ENCODE peak calls at places on chromosomes 16 and 17, in six cellular contexts. P, N, Y, I, V and R are unnamed samples.

GRCh38 chr17:59829217-59830006 is 63.3 kb downstream of the TUBD1 start:
- DNase-seq in P (peak; percentile 98), N (peak; percentile 94), Y (peak; percentile 77), I (peak; percentile 100), V (peak; percentile 96), R (peak; percentile 100)

GRCh38 chr17:74190807-74191206 is 12.7 kb upstream of the RPL38 start:
- DNase-seq in P (no peak), N (no peak), Y (no peak), I (peak; percentile 49), V (peak; percentile 40), R (no peak)

GRCh38 chr17:39244016-39244599 is 18.4 kb upstream of the STAC2 start:
- DNase-seq in P (no peak), N (peak; percentile 87), Y (no peak), I (no peak), V (no peak), R (no peak)

GRCh38 chr16:970379-970765 is 412 bp downstream of the LMF1 start:
- DNase-seq in P (no peak), N (no peak), Y (no peak), I (no peak), V (no peak), R (no peak)

GRCh38 chr16:81618661-81619060 is 160.4 kb upstream of the PLCG2 start:
- DNase-seq in P (no peak), N (no peak), Y (no peak), I (no peak), V (no peak), R (no peak)

GRCh38 chr16:24309222-24309905 is 53.2 kb downstream of the CACNG3 start:
- DNase-seq in P (peak; percentile 39), N (no peak), Y (no peak), I (peak; percentile 77), V (peak; percentile 9), R (peak; percentile 36)

GRCh38 chr17:79761894-79762570 is 15.9 kb upstream of the CBX2 start:
- DNase-seq in P (no peak), N (no peak), Y (no peak), I (no peak), V (no peak), R (no peak)

GRCh38 chr17:32992360-32993033 is 850 bp downstream of the SPACA3 start:
- DNase-seq in P (no peak), N (no peak), Y (peak; percentile 60), I (no peak), V (no peak), R (no peak)

GRCh38 chr16:17072104-17072503 is 398.7 kb downstream of the XYLT1 start:
- DNase-seq in P (peak; percentile 25), N (no peak), Y (no peak), I (no peak), V (no peak), R (no peak)

GRCh38 chr16:86491643-86492030 is 18.7 kb upstream of the FOXF1 start:
- DNase-seq in P (no peak), N (no peak), Y (no peak), I (no peak), V (no peak), R (no peak)

GRCh38 chr17:81514735-81515529 is 2.3 kb upstream of the ACTG1 start:
- DNase-seq in P (peak; percentile 82), N (peak; percentile 82), Y (peak; percentile 31), I (peak; percentile 89), V (peak; percentile 85), R (peak; percentile 71)

GRCh38 chr17:81517009-81517338 is 4.4 kb upstream of the ACTG1 start:
- DNase-seq in P (no peak), N (no peak), Y (no peak), I (no peak), V (no peak), R (no peak)

GRCh38 chr17:81517339-81518112 is 4.9 kb upstream of the ACTG1 start:
- DNase-seq in P (no peak), N (peak; percentile 94), Y (no peak), I (no peak), V (no peak), R (no peak)

GRCh38 chr17:81515530-81516041 is 3.0 kb upstream of the ACTG1 start:
- DNase-seq in P (no peak), N (no peak), Y (no peak), I (no peak), V (no peak), R (no peak)

DNA sequence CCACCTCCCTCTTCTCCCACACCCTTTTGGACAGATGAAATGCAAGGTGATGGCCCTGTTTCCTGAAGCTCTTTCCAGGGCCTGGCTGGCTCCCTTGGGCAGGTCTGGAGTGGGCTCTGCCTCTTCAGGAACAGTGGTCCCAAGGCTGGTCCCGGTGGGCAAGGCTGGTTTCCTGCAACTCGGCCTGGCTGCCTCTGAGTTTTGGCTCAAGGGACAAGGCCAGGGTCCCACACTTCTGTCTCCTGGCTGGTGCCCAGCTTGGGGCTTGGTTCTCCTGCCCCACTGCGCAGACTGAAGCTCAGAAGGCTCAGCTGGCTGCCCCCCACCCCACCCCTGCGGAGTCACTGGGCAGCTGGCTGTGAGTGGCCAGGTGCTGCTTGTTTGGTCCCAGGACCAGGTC is 3.8 kb upstream of the ACTG1 start:
- DNase-seq in P (no peak), N (no peak), Y (no peak), I (no peak), V (no peak), R (no peak)
- H4K20me1 ChIP-seq in P (peaks cover 51% of the 10 kb centered on the region), N (peaks cover 8% of the 10 kb centered on the region), Y (peaks cover 8% of the 10 kb centered on the region), I (peaks cover 11% of the 10 kb centered on the region), V (no peaks in the 10 kb centered on the region), R (peaks cover 9% of the 10 kb centered on the region)

GRCh38 chr16:22213236-22213635 is 7.2 kb downstream of the EEF2K start:
- DNase-seq in P (no peak), N (no peak), Y (no peak), I (no peak), V (no peak), R (no peak)

GRCh38 chr16:22216191-22216831 is 10.2 kb downstream of the EEF2K start:
- DNase-seq in P (peak; percentile 68), N (peak; percentile 65), Y (peak; percentile 52), I (no peak), V (peak; percentile 52), R (no peak)

GRCh38 chr16:22213801-22214200 is 7.7 kb downstream of the EEF2K start:
- DNase-seq in P (no peak), N (no peak), Y (no peak), I (no peak), V (no peak), R (no peak)

GRCh38 chr16:22214402-22214801 is 8.3 kb downstream of the EEF2K start:
- DNase-seq in P (no peak), N (no peak), Y (no peak), I (no peak), V (no peak), R (no peak)

GRCh38 chr16:22214893-22215292 is 8.8 kb downstream of the EEF2K start:
- DNase-seq in P (no peak), N (no peak), Y (peak; percentile 76), I (no peak), V (no peak), R (no peak)
- H4K20me1 ChIP-seq in P (peaks cover 51% of the 10 kb centered on the region), N (no peaks in the 10 kb centered on the region), Y (peaks cover 7% of the 10 kb centered on the region), I (peaks cover 6% of the 10 kb centered on the region), V (peaks cover 2% of the 10 kb centered on the region), R (no peaks in the 10 kb centered on the region)

GRCh38 chr16:2753523-2754020 is 1.1 kb downstream of the SRRM2 start:
- DNase-seq in P (no peak), N (peak; percentile 21), Y (no peak), I (no peak), V (no peak), R (no peak)
- H4K20me1 ChIP-seq in P (peaks cover 58% of the 10 kb centered on the region), N (peaks cover 35% of the 10 kb centered on the region), Y (peaks cover 30% of the 10 kb centered on the region), I (peaks cover 51% of the 10 kb centered on the region), V (peaks cover 10% of the 10 kb centered on the region), R (peaks cover 38% of the 10 kb centered on the region)

GRCh38 chr17:9957244-9957643 is 52.2 kb upstream of the RCVRN start:
- DNase-seq in P (no peak), N (no peak), Y (no peak), I (no peak), V (no peak), R (no peak)

GRCh38 chr17:9956474-9957131 is 51.5 kb upstream of the RCVRN start:
- DNase-seq in P (no peak), N (no peak), Y (no peak), I (no peak), V (no peak), R (no peak)

GRCh38 chr17:9948967-9949366 is 43.9 kb upstream of the RCVRN start:
- DNase-seq in P (no peak), N (no peak), Y (no peak), I (no peak), V (no peak), R (no peak)

GRCh38 chr17:9951803-9952202 is 46.7 kb upstream of the RCVRN start:
- DNase-seq in P (no peak), N (no peak), Y (no peak), I (no peak), V (no peak), R (no peak)
- H4K20me1 ChIP-seq in P (no peaks in the 10 kb centered on the region), N (no peaks in the 10 kb centered on the region), Y (no peaks in the 10 kb centered on the region), I (no peaks in the 10 kb centered on the region), V (no peaks in the 10 kb centered on the region), R (no peaks in the 10 kb centered on the region)

DNA sequence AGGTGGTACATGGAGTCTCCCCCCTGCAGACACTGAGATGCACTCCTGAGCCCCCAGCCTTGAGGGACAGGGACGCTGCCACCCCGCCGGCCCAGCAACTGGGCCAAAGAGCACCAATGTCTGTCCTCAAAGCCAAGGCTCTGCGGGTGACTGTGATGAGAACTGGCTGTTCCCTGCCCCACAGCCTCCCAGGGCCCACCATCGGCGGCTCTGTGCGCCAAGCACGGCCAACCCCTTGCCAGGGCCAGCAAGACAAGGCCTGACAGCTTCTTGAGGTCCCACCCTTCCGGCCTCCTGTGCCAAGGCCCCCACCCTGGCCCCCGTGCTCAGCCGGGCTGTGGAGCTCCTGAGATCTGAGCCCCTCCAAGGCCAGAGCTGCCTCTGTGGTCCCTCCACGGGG is 34.2 kb upstream of the PABPN1L start:
- DNase-seq in P (no peak), N (no peak), Y (no peak), I (no peak), V (peak; percentile 28), R (no peak)
- H4K20me1 ChIP-seq in P (no peaks in the 10 kb centered on the region), N (no peaks in the 10 kb centered on the region), Y (peaks cover 28% of the 10 kb centered on the region), I (no peaks in the 10 kb centered on the region), V (no peaks in the 10 kb centered on the region), R (no peaks in the 10 kb centered on the region)

GRCh38 chr17:7222093-7222971 is 2.6 kb downstream of the ACADVL start:
- DNase-seq in P (no peak), N (no peak), Y (no peak), I (no peak), V (no peak), R (no peak)
- H4K20me1 ChIP-seq in P (peaks cover 32% of the 10 kb centered on the region), N (no peaks in the 10 kb centered on the region), Y (peaks cover 6% of the 10 kb centered on the region), I (peaks cover 14% of the 10 kb centered on the region), V (no peaks in the 10 kb centered on the region), R (no peaks in the 10 kb centered on the region)

DNA sequence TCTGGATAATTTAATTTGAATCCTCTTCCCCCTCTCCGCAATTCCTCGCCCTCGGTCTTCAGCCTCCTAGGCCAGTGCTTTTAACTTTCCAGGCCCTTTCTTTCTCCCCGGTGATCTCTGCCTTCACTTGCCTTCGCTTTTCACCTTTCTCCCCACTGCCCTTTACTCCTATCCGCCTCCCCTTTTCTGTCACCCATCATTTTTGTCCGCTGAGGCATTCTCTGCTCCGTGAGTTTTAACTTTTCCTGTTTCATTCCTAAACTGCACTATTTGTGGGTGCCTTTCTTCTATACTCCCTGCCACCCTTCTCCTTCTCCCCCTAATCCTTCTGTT is 729 bp downstream of the LONP2 start:
- DNase-seq in P (no peak), N (no peak), Y (no peak), I (no peak), V (no peak), R (no peak)
- H4K20me1 ChIP-seq in P (peaks cover 15% of the 10 kb centered on the region), N (no peaks in the 10 kb centered on the region), Y (peaks cover 10% of the 10 kb centered on the region), I (no peaks in the 10 kb centered on the region), V (no peaks in the 10 kb centered on the region), R (no peaks in the 10 kb centered on the region)

GRCh38 chr16:65070831-65071230 is 51.0 kb downstream of the CDH11 start:
- DNase-seq in P (peak; percentile 99), N (no peak), Y (no peak), I (peak; percentile 90), V (peak; percentile 98), R (no peak)
- H4K20me1 ChIP-seq in P (peaks cover 77% of the 10 kb centered on the region), N (no peaks in the 10 kb centered on the region), Y (no peaks in the 10 kb centered on the region), I (peaks cover 5% of the 10 kb centered on the region), V (no peaks in the 10 kb centered on the region), R (no peaks in the 10 kb centered on the region)